ENCODE peak calls at places on chromosomes 4 and X, in six cellular contexts. Z is breast epithelium, F is astrocyte of the spinal cord, U is ovary, E is GM20000, B is endothelial cell. J is an unnamed sample.
A peak's percentile ranks its signal among the peaks of the same experiment; 100 is the strongest.

GRCh38 chr4:114316789-114317188 is 281.8 kb upstream of the UGT8 start:
- DNase-seq in Z (no peak), F (no peak), U (no peak), E (no peak), B (no peak), J (no peak)

GRCh38 chr4:44760142-44760898 is 34.0 kb upstream of the GNPDA2 start:
- DNase-seq in Z (no peak), F (peak; percentile 64), U (no peak), E (peak; percentile 22), B (peak; percentile 15), J (peak; percentile 56)

GRCh38 chrX:20140410-20140809 is 1.2 kb downstream of the EIF1AX start:
- DNase-seq in Z (no peak), F (no peak), U (no peak), E (no peak), B (no peak), J (peak; percentile 26)

GRCh38 chrX:110182362-110182761 is 135.5 kb downstream of the AMMECR1 start:
- DNase-seq in Z (no peak), F (no peak), U (no peak), E (no peak), B (no peak), J (no peak)

GRCh38 chr4:76271248-76271647 is 19.7 kb downstream of the FAM47E start:
- DNase-seq in Z (no peak), F (no peak), U (no peak), E (no peak), B (no peak), J (no peak)

GRCh38 chrX:110359273-110359672 is 625 bp downstream of the RTL9 start:
- DNase-seq in Z (no peak), F (no peak), U (no peak), E (no peak), B (no peak), J (no peak)

GRCh38 chr4:38752393-38752961 is 30.3 kb downstream of the TLR10 start:
- DNase-seq in Z (no peak), F (peak; percentile 78), U (no peak), E (peak; percentile 58), B (no peak), J (no peak)

GRCh38 chr4:138202686-138203085 is 39.5 kb downstream of the SLC7A11 start:
- DNase-seq in Z (no peak), F (no peak), U (no peak), E (no peak), B (no peak), J (no peak)

GRCh38 chr4:79030973-79031372 is 91.7 kb upstream of the PAQR3 start:
- DNase-seq in Z (no peak), F (no peak), U (no peak), E (no peak), B (no peak), J (no peak)

GRCh38 chr4:139278956-139279722 is 886 bp downstream of the MGARP start:
- DNase-seq in Z (no peak), F (peak; percentile 15), U (peak; percentile 31), E (no peak), B (peak; percentile 26), J (no peak)

DNA sequence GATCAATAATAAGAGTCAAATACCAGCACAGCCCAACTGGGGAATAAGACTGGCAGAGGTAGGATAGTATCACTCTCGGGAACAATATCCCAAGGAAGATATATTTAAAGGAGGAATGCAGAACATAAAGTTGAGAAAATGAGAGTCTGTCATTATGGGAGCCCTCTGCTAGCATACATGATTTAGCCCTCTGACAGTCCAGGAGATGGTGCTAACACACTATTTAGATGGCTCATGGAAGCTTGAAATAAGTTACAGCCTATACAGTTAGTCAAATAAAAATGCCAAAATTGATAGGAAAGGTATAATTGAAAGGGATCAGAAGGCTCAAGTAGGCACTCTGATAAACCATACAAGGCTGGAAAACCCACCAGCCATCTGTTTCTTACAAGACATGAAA is 201.0 kb upstream of the NEIL3 start:
- DNase-seq in Z (no peak), F (no peak), U (no peak), E (no peak), B (no peak), J (no peak)
- TF ChIP-seq CTCF in Z (no peak), F (peak; percentile 27), U (no peak), E (no peak), B (no peak), J (peak; percentile 26)

DNA sequence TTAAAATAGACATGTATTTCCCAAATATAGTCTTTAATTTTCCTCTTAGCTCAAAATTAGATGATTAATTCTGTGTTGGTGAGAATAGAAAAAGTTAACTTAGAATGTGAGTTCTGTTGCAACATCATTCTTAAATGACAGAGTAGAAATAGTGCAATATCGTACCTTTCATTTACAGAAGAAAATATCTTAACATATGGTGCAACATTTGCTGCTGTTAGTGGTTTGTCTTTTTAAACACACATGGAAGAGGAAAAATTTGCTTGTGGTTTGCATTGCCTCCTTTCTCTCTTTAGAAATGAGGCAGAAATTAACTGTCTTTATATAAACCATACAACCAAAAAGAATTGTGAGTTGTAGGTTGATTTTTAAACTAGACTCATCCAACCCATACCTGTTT is 39.3 kb upstream of the FHDC1 start:
- DNase-seq in Z (no peak), F (peak; percentile 6), U (no peak), E (no peak), B (no peak), J (no peak)
- TF ChIP-seq CTCF in Z (no peak), F (no peak), U (no peak), E (no peak), B (no peak), J (no peak)

DNA sequence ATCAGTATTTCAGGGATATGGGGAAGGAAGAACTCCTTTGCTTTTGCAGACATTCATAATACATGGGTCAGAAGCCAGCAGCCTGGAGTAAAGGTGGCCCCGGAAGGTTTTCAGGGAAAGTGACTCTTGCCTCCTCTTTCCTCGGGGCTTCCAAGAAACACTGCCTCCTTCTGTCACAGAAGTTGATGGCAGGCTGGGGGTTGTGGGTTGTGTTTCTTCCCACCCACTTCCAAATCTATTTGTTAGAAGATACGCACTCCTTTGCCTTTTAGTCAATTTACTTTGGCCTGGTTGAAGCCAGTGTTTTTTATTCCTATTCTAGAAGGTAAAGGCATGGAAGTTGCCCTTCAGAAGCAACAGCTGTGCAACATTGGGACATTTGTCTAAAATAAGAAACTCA is 19.7 kb downstream of the KIT start:
- DNase-seq in Z (no peak), F (no peak), U (no peak), E (no peak), B (no peak), J (no peak)
- TF ChIP-seq CTCF in Z (no peak), F (no peak), U (no peak), E (no peak), B (no peak), J (no peak)

DNA sequence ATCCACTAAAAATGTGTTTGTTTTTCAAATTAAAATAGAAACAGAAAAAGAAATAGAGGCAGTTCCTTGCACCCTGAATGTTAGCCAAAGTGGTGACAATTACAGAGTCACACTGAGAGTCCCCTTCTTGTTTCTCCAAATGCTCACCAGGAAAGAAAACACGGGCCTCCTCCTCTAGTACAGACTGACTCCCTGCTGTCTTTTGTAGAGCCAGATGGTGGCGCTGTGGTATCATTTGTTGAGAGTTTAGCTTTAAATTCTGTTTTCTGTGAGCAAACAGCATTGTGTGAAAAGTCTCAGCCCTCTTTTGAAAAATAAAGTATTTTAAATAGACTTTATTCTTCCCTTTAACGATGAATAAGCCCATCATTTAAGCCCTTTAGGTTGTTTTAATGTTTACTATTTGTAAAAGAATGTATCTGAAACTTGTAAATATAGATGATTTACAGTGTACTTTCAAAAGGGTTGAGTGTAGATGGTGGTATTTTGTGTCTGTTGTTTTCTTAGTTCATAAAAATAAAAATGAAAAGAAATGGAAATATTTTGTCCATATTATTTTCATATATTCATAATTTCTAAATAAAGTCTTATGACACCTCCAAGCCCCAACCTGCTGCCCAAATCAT is 36.9 kb upstream of the ATOH1 start:
- DNase-seq in Z (no peak), F (peak; percentile 59), U (peak; percentile 25), E (peak; percentile 63), B (peak; percentile 69), J (peak; percentile 56)
- TF ChIP-seq CTCF in Z (no peak), F (peak; percentile 79), U (peak; percentile 53), E (peak; percentile 86), B (peak; percentile 92), J (peak; percentile 97)

GRCh38 chr4:120973207-120973606 is 50.7 kb upstream of the PRDM5 start:
- DNase-seq in Z (no peak), F (no peak), U (no peak), E (no peak), B (no peak), J (no peak)

GRCh38 chr4:120977435-120977997 is 55.0 kb upstream of the PRDM5 start:
- DNase-seq in Z (no peak), F (peak; percentile 68), U (no peak), E (peak; percentile 30), B (peak; percentile 9), J (peak; percentile 70)
- TF ChIP-seq CTCF in Z (no peak), F (peak; percentile 72), U (no peak), E (peak; percentile 35), B (no peak), J (peak; percentile 79)

J was measured in OCI-LY7.